ENCODE peak calls at places on chromosomes 2 and 18, in six cellular contexts. M, G, R, D, C and H are unnamed samples.

GRCh38 chr2:64975232-64975791 is 13.9 kb upstream of the SLC1A4 start:
- DNase-seq in G (no peak), C (no peak), R (no peak), M (peak), D (peak), H (peak)

GRCh38 chr18:9535430-9535972 is 60.2 kb downstream of the RALBP1 start:
- DNase-seq in R (no peak), M (peak), C (peak), D (no peak), G (no peak), H (no peak)

GRCh38 chr2:168369087-168369486 is 87.0 kb upstream of the CERS6 start:
- DNase-seq in D (no peak), G (no peak), R (no peak), M (no peak), C (peak), H (no peak)

GRCh38 chr2:204982303-204982702 is 437.0 kb downstream of the PARD3B start:
- DNase-seq in M (no peak), C (no peak), R (no peak), G (no peak), D (no peak), H (no peak)

GRCh38 chr2:148533004-148533403 is 111.5 kb upstream of the EPC2 start:
- DNase-seq in R (no peak), D (no peak), C (no peak), G (no peak), M (no peak), H (no peak)

GRCh38 chr2:49770919-49771318 is 616.6 kb upstream of the FSHR start:
- DNase-seq in D (no peak), R (no peak), M (peak), G (peak), C (peak), H (no peak)

GRCh38 chr18:9825571-9826073 is 60.2 kb upstream of the TXNDC2 start:
- DNase-seq in G (no peak), R (no peak), C (no peak), M (peak), D (peak), H (no peak)

GRCh38 chr2:64704996-64705395 is 51.3 kb upstream of the SERTAD2 start:
- DNase-seq in R (no peak), M (no peak), C (no peak), D (no peak), G (no peak), H (no peak)

GRCh38 chr2:231900486-231900942 is 25.7 kb downstream of the NPPC start:
- DNase-seq in R (no peak), G (peak), D (peak), M (peak), C (peak), H (peak)

GRCh38 chr2:86513948-86514660 is 49.1 kb downstream of the CHMP3 start:
- DNase-seq in M (no peak), D (no peak), C (no peak), R (no peak), G (no peak), H (no peak)

GRCh38 chr2:187008111-187008510 is 159.1 kb upstream of the ZSWIM2 start:
- DNase-seq in D (no peak), C (no peak), G (no peak), R (no peak), M (no peak), H (no peak)

GRCh38 chr18:79465392-79465991 is 69.8 kb downstream of the NFATC1 start:
- DNase-seq in M (no peak), C (no peak), D (no peak), R (peak), G (peak), H (no peak)

GRCh38 chr2:143617803-143618415 is 488.7 kb downstream of the ARHGAP15 start:
- DNase-seq in G (no peak), D (no peak), M (no peak), C (no peak), R (no peak), H (no peak)

GRCh38 chr2:226738191-226738820 is 61.3 kb downstream of the IRS1 start:
- DNase-seq in R (no peak), M (peak), D (no peak), C (no peak), G (no peak), H (no peak)

GRCh38 chr2:27798948-27799645 is 27.6 kb downstream of the MRPL33 start:
- DNase-seq in M (peak), D (peak), G (peak), R (no peak), C (no peak), H (peak)

GRCh38 chr2:239961662-239962220 is 63.4 kb downstream of the NDUFA10 start:
- DNase-seq in G (peak), M (no peak), D (no peak), R (no peak), C (no peak), H (no peak)

GRCh38 chr2:213451542-213452256 is 167.4 kb downstream of the SPAG16 start:
- DNase-seq in M (no peak), D (no peak), C (no peak), R (no peak), G (no peak), H (no peak)

GRCh38 chr2:121900391-121900790 is 144.9 kb downstream of the TSN start:
- DNase-seq in R (no peak), D (no peak), M (no peak), G (no peak), C (no peak), H (no peak)

GRCh38 chr2:72570401-72570800 is 255.4 kb downstream of the EXOC6B start:
- DNase-seq in M (peak), G (no peak), R (no peak), C (no peak), D (no peak), H (no peak)

GRCh38 chr18:22827741-22828140 is 105.4 kb upstream of the RBBP8 start:
- DNase-seq in G (no peak), M (no peak), C (no peak), R (no peak), D (no peak), H (no peak)

GRCh38 chr18:22826726-22827125 is 106.4 kb upstream of the RBBP8 start:
- DNase-seq in G (no peak), D (no peak), M (no peak), C (no peak), R (no peak), H (no peak)

GRCh38 chr18:22827216-22827615 is 105.9 kb upstream of the RBBP8 start:
- DNase-seq in M (no peak), D (no peak), G (no peak), C (no peak), R (no peak), H (no peak)

GRCh38 chr18:22829781-22830180 is 103.3 kb upstream of the RBBP8 start:
- DNase-seq in G (no peak), M (no peak), R (no peak), C (no peak), D (no peak), H (no peak)

DNA sequence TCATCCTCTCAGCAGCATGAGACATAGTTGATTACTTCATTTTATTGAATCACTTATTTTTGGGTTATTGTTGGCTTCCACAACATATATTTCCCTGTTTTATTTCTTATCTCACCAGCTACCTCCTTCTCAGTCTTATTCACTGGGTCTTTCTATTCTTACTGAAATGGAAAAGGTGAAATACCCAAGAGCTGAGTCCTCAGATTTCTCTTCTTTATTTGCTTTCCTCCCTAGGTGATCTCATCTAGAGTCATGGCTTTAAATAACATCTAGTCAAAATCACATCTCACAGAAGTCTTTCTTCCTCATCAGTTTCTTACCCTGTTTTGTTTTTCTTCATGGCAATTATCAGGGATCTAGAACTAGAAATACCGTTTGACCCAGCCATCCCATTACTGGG is 105.0 kb upstream of the RBBP8 start:
- DNase-seq in M (no peak), C (no peak), D (no peak), R (no peak), G (no peak), H (no peak)
- TF ChIP-seq SIN3A in M (no peak), C (no peak), D (no peak), R (no peak), G (no peak), H (no peak)

GRCh38 chr18:62384610-62385097 is 59.5 kb downstream of the TNFRSF11A start:
- DNase-seq in D (no peak), R (no peak), C (no peak), G (peak), M (no peak), H (no peak)
- TF ChIP-seq SIN3A in D (no peak), R (no peak), C (no peak), G (no peak), M (no peak), H (no peak)

GRCh38 chr2:176147215-176147789 is 4.0 kb upstream of the HOXD4 start:
- DNase-seq in C (no peak), G (no peak), R (no peak), D (no peak), M (no peak), H (no peak)

GRCh38 chr2:176147790-176148496 is 3.4 kb upstream of the HOXD4 start:
- DNase-seq in C (no peak), D (no peak), M (no peak), R (no peak), G (peak), H (no peak)

GRCh38 chr2:176146645-176147044 is 4.7 kb upstream of the HOXD4 start:
- DNase-seq in C (no peak), R (no peak), M (no peak), G (no peak), D (no peak), H (no peak)

GRCh38 chr2:176146101-176146500 is 5.2 kb upstream of the HOXD4 start:
- DNase-seq in G (no peak), C (no peak), D (no peak), R (no peak), M (no peak), H (no peak)

GRCh38 chr2:176145085-176145969 is 6.0 kb upstream of the HOXD4 start:
- DNase-seq in M (no peak), C (no peak), D (no peak), G (no peak), R (no peak), H (no peak)
- TF ChIP-seq SIN3A in M (no peak), C (no peak), D (no peak), G (no peak), R (no peak), H (no peak)

DNA sequence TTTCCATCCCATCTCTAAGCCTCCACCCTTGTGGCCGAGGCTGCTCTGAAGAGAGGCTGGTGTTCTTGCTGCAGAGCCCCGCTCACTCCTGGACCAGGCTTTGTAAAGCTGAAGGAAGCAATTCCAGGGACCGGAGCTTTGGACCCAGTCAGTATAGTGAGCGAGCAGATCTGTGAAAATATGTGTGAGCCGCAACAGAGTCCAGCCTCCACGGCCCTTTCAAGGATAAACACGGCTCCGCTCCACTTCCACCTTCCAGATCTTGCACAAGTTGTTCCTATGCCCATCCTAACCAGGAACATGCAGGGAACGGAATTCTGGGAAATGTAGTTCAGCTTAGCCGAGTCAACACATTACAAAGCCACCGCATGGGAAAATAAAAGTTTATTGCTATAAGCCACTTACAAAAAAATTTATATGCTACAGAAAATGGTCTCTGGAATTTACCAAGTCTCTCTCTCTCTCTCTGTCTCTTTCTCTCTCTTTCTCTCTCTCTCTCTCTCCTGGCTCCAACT is 151.7 kb upstream of the ZNF521 start:
- DNase-seq in C (peak), R (no peak), D (peak), G (peak), M (peak), H (no peak)
- TF ChIP-seq SIN3A in C (peak), R (no peak), D (no peak), G (no peak), M (no peak), H (no peak)

DNA sequence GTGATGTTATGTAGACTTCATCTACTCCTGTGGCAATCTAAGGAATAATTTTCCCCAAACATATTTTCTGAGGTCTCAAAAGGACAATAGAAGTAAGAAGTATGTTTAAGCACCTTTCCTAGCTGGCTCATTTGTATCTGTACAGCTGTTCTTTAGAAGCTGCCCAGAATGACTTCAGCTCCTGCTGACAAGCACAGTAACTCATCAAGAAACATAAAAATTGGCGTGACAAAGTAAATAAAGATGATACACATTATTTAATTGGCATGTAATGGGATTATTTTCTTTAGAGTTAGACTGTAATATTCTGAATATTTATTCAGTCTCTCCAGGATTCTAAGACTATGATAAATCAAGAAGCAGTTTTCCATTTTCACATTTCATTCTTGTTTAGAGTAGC is 107.3 kb downstream of the PDE1A start:
- DNase-seq in C (no peak), M (no peak), D (no peak), R (no peak), G (no peak), H (no peak)
- TF ChIP-seq SIN3A in C (no peak), M (no peak), D (no peak), R (no peak), G (no peak), H (no peak)

DNA sequence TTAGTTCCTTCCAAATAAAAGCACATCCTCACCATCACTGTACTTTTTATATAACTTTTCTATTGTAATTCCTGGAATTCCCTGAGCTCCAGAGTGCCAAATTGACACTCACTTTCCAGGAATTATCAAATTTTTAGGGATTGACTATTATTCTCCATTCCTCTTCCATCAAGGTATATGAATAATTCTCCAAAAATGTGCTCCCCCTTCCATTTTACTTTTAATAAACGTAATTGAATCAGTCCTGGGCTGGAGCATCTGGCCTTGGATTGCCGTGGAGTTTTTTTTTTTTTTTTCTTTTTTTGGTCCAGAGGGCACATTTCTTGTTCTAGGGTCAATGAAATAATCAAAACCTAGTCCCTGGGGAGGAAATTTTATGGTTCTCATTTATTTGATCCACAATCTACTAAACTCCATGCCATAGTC is 304.3 kb downstream of the CDCA7 start:
- DNase-seq in C (no peak), D (no peak), M (no peak), R (no peak), G (no peak), H (no peak)
- TF ChIP-seq SIN3A in C (no peak), D (no peak), M (no peak), R (no peak), G (no peak), H (no peak)

GRCh38 chr18:74064510-74064909 is 83.1 kb downstream of the FBXO15 start:
- DNase-seq in C (no peak), R (no peak), M (no peak), G (no peak), D (no peak), H (no peak)
- TF ChIP-seq SIN3A in C (no peak), R (no peak), M (no peak), G (no peak), D (no peak), H (no peak)

DNA sequence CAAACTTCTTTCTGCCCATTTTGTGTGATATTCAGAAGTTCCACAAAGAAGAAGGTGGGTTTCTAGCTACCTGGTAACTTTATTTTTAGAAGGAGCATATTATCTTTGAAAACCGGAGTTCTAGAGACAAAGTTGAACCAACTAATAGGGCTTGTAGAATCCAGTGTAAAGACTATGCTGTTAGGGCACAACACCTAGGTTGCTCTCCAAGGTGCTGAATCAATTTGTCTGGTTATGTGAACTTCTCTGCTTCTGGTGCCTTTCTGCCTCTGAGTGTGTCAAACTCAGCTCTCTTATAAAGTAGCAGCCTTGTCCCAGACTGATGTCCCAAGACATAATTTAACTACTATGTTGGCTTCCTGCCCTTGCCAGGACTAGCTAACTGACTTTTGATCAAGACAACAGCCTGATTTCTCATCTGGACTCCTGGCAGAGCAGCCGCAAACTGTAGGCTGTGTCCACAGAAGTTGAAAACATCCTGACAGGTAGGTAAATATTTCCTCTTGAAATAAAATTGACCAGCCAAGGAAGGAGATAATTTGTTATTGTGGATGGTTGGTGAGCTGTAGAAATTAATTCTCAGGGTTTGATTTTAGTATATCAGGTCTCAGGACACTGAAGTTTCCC is 119.4 kb downstream of the CYRIA start:
- DNase-seq in C (no peak), M (peak), D (no peak), G (no peak), R (no peak), H (no peak)
- TF ChIP-seq SIN3A in C (no peak), M (no peak), D (no peak), G (no peak), R (no peak), H (no peak)

GRCh38 chr18:61975526-61976326 is 82.9 kb upstream of the RNF152 start:
- DNase-seq in C (no peak), D (no peak), G (no peak), R (no peak), M (no peak), H (no peak)

GRCh38 chr18:61982475-61982874 is 89.7 kb upstream of the RNF152 start:
- DNase-seq in R (no peak), C (no peak), G (no peak), M (no peak), D (no peak), H (no peak)

GRCh38 chr18:61984293-61984692 is 91.5 kb upstream of the RNF152 start:
- DNase-seq in M (no peak), C (no peak), D (no peak), R (no peak), G (no peak), H (no peak)

GRCh38 chr18:61980355-61980754 is 87.5 kb upstream of the RNF152 start:
- DNase-seq in M (no peak), R (no peak), C (no peak), G (no peak), D (no peak), H (no peak)
- TF ChIP-seq SIN3A in M (no peak), R (no peak), C (no peak), G (no peak), D (no peak), H (no peak)

DNA sequence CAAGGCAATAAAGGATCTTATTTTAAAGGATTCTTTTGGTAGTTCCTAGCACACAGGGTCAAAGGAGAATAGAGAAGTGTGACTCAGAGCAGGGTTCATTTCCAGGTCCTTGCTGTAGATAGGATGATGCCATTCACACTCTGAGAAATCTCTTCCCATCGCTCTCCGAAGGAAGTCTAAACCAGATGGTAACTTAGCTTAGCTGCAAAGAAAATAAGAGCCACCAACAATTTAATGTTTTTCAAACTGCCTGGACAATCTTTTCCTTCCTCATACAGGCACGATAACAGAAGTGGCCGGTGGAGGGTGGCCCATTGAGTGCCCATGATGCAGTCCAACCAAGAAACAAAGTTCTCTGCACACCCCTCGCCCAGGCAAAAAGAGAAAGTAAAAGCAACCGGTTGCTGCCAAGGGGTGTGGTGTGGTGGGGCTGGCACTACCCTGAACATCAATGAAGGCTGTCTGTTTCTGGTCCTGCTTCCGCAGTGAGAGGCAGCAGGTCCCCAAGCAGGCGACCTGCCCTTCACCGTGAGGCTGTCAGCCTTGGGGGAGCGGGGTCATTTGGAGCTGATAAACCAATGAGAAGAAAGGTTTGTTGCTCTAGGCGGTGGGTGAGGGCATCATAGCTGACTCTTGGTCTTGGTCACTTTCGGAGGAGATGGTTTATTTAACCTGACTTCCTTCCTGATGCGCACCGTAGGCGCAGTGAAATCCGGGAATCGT is 105.6 kb upstream of the CD302 start:
- DNase-seq in R (no peak), M (no peak), C (no peak), D (no peak), G (no peak), H (no peak)
- TF ChIP-seq SIN3A in R (peak), M (no peak), C (no peak), D (no peak), G (no peak), H (no peak)